ENCODE peak calls at places on chromosomes 11 and 22, in six cellular contexts. R is K562, O is MCF 10A, L is GM12891, G is lung, X is left colon. K is an unnamed sample.

GRCh38 chr22:19868773-19869471 is 14.2 kb upstream of the GNB1L start:
- DNase-seq in R (no peak), O (no peak), L (no peak), G (no peak), X (peak), K (no peak)

GRCh38 chr11:76880314-76880713 is 19.6 kb downstream of the ACER3 start:
- DNase-seq in R (no peak), O (no peak), L (no peak), G (no peak), X (no peak), K (no peak)

GRCh38 chr11:63835156-63835540 is 3.8 kb upstream of the MARK2 start:
- DNase-seq in R (no peak), O (no peak), L (no peak), G (no peak), X (no peak), K (no peak)

GRCh38 chr22:40367342-40367741 is 3.1 kb upstream of the SGSM3 start:
- DNase-seq in R (no peak), O (no peak), L (no peak), G (no peak), X (peak), K (no peak)

GRCh38 chr11:110000045-110000502 is 93.1 kb upstream of the ZC3H12C start:
- DNase-seq in R (peak), O (peak), L (peak), G (no peak), X (no peak), K (peak)

GRCh38 chr11:639324-639977 is 2.4 kb downstream of the DRD4 start:
- DNase-seq in R (no peak), O (no peak), L (no peak), G (no peak), X (no peak), K (no peak)

GRCh38 chr22:37113757-37114156 is 4.2 kb upstream of the TMPRSS6 start:
- DNase-seq in R (no peak), O (no peak), L (no peak), G (no peak), X (no peak), K (no peak)

GRCh38 chr11:134532921-134533421 is 120.9 kb upstream of the B3GAT1 start:
- DNase-seq in R (no peak), O (no peak), L (no peak), G (no peak), X (peak), K (no peak)

GRCh38 chr11:115126515-115127208 is 377.6 kb downstream of the CADM1 start:
- DNase-seq in R (no peak), O (no peak), L (no peak), G (no peak), X (no peak), K (no peak)

GRCh38 chr22:28419916-28420315 is 259.7 kb downstream of the TTC28 start:
- DNase-seq in R (no peak), O (no peak), L (no peak), G (no peak), X (no peak), K (no peak)

GRCh38 chr11:12159351-12160099 is 49.1 kb downstream of the MICAL2 start:
- DNase-seq in R (no peak), O (peak), L (no peak), G (no peak), X (no peak), K (peak)

GRCh38 chr22:31905356-31905755 is 39.0 kb upstream of the YWHAH start:
- DNase-seq in R (no peak), O (no peak), L (no peak), G (no peak), X (no peak), K (no peak)

GRCh38 chr11:7500251-7500650 is 13.5 kb upstream of the PPFIBP2 start:
- DNase-seq in R (no peak), O (no peak), L (no peak), G (no peak), X (no peak), K (no peak)

GRCh38 chr11:65417221-65417701 is 5.3 kb upstream of the NEAT1 start:
- DNase-seq in R (no peak), O (no peak), L (no peak), G (no peak), X (peak), K (no peak)